ENCODE peak calls at places on chromosomes 7 and 10, in seven cellular contexts. H, U, D, C, O, M and Q are unnamed samples.

GRCh38 chr7:75915416-75916156 is 631 bp downstream of the POR start:
- DNase-seq in H (no peak), U (peak; percentile 62), D (peak; percentile 50), C (peak; percentile 29), O (no peak), M (no peak), Q (no peak)

GRCh38 chr7:140435252-140435895 is 31.5 kb downstream of the RAB19 start:
- DNase-seq in H (no peak), U (no peak), D (no peak), C (no peak), O (no peak), M (no peak), Q (no peak)

GRCh38 chr10:123027861-123028260 is 19.1 kb downstream of the ACADSB start:
- DNase-seq in H (no peak), U (no peak), D (peak; percentile 4), C (no peak), O (no peak), M (no peak), Q (no peak)

GRCh38 chr7:147639037-147639436 is 951.5 kb upstream of the C7orf33 start:
- DNase-seq in H (no peak), U (no peak), D (no peak), C (no peak), O (no peak), M (no peak), Q (no peak)

GRCh38 chr7:131011437-131011752 is 277.4 kb upstream of the KLF14 start:
- DNase-seq in H (no peak), U (no peak), D (no peak), C (no peak), O (no peak), M (no peak), Q (no peak)

GRCh38 chr7:106070567-106071254 is 41.4 kb downstream of the SYPL1 start:
- DNase-seq in H (no peak), U (no peak), D (no peak), C (no peak), O (no peak), M (no peak), Q (no peak)

GRCh38 chr10:99506416-99506815 is 26.3 kb upstream of the NKX2-3 start:
- DNase-seq in H (no peak), U (no peak), D (no peak), C (no peak), O (no peak), M (no peak), Q (no peak)

GRCh38 chr10:104416-104815 is 30.8 kb upstream of the ZMYND11 start:
- DNase-seq in H (no peak), U (no peak), D (no peak), C (no peak), O (no peak), M (no peak), Q (no peak)

GRCh38 chr7:80335473-80336232 is 176.2 kb downstream of the GNAT3 start:
- DNase-seq in H (no peak), U (peak; percentile 46), D (no peak), C (no peak), O (no peak), M (no peak), Q (no peak)

GRCh38 chr7:2886900-2887299 is 42.8 kb upstream of the GNA12 start:
- DNase-seq in H (no peak), U (peak; percentile 89), D (peak; percentile 84), C (peak; percentile 44), O (peak; percentile 18), M (no peak), Q (peak; percentile 17)

GRCh38 chr7:16295558-16295957 is 125.8 kb downstream of the CRPPA start:
- DNase-seq in H (no peak), U (no peak), D (no peak), C (no peak), O (no peak), M (no peak), Q (no peak)

GRCh38 chr10:60089095-60089494 is 182.7 kb upstream of the CCDC6 start:
- DNase-seq in H (no peak), U (peak; percentile 27), D (peak; percentile 28), C (peak; percentile 9), O (no peak), M (no peak), Q (no peak)

GRCh38 chr10:119350529-119351001 is 143.2 kb downstream of the GRK5 start:
- DNase-seq in H (no peak), U (peak; percentile 83), D (no peak), C (no peak), O (no peak), M (no peak), Q (no peak)

GRCh38 chr10:110971638-110972037 is 52.2 kb downstream of the SHOC2 start:
- DNase-seq in H (no peak), U (no peak), D (no peak), C (no peak), O (no peak), M (no peak), Q (no peak)

GRCh38 chr10:9362721-9363120 is 1308.2 kb downstream of the GATA3 start:
- DNase-seq in H (no peak), U (no peak), D (no peak), C (no peak), O (no peak), M (no peak), Q (no peak)

GRCh38 chr7:875051-875450 is 1.3 kb upstream of the GET4 start:
- DNase-seq in H (no peak), U (no peak), D (no peak), C (no peak), O (no peak), M (no peak), Q (no peak)

GRCh38 chr7:36278069-36278766 is 111.4 kb upstream of the ANLN start:
- DNase-seq in H (no peak), U (no peak), D (no peak), C (no peak), O (no peak), M (no peak), Q (no peak)

GRCh38 chr10:34985823-34986222 is 104.3 kb downstream of the CUL2 start:
- DNase-seq in H (no peak), U (peak; percentile 52), D (no peak), C (peak; percentile 36), O (no peak), M (no peak), Q (no peak)

GRCh38 chr10:122327237-122328206 is 47.0 kb upstream of the PLEKHA1 start:
- DNase-seq in H (no peak), U (no peak), D (no peak), C (no peak), O (no peak), M (no peak), Q (no peak)

GRCh38 chr7:93935112-93935511 is 13.6 kb downstream of the GNG11 start:
- DNase-seq in H (no peak), U (peak; percentile 31), D (peak; percentile 39), C (no peak), O (no peak), M (no peak), Q (no peak)

GRCh38 chr10:35690534-35690933 is 48.4 kb upstream of the FZD8 start:
- DNase-seq in H (no peak), U (no peak), D (no peak), C (no peak), O (no peak), M (no peak), Q (no peak)

GRCh38 chr7:36487756-36488336 is 98.2 kb downstream of the ANLN start:
- DNase-seq in H (no peak), U (peak; percentile 73), D (peak; percentile 78), C (peak; percentile 56), O (no peak), M (no peak), Q (no peak)

GRCh38 chr7:102446387-102447156 is 13.2 kb downstream of the ORAI2 start:
- DNase-seq in H (no peak), U (no peak), D (no peak), C (no peak), O (no peak), M (no peak), Q (no peak)